ENCODE peak calls at places on chromosome 16, in six cellular contexts. I is HCT116, Y is neural progenitor cell, L is endothelial cell of umbilical vein, D is HL-60, C is colonic mucosa. P is an unnamed sample. For H3K27me3, the result is how much of the 10 kb centered on the place peaks cover.

GRCh38 chr16:14608604-14609003 is 21.5 kb downstream of the PARN start:
- DNase-seq in I (no peak), Y (no peak), L (no peak), D (no peak), C (no peak), P (no peak)

GRCh38 chr16:47316686-47317085 is 144.2 kb downstream of the ITFG1 start:
- DNase-seq in I (no peak), Y (no peak), L (no peak), D (no peak), C (no peak), P (no peak)

GRCh38 chr16:21663889-21664647 is at the start of gene OTOA:
- DNase-seq in I (no peak), Y (peak), L (no peak), D (no peak), C (no peak), P (no peak)

GRCh38 chr16:54284319-54284930 is 2.2 kb downstream of the IRX3 start:
- DNase-seq in I (no peak), Y (peak), L (no peak), D (peak), C (no peak), P (no peak)

GRCh38 chr16:20906225-20906870 is 5.8 kb downstream of the LYRM1 start:
- DNase-seq in I (no peak), Y (no peak), L (peak), D (no peak), C (no peak), P (no peak)

GRCh38 chr16:13014516-13014915 is 113.1 kb downstream of the SHISA9 start:
- DNase-seq in I (no peak), Y (peak), L (no peak), D (no peak), C (no peak), P (no peak)

GRCh38 chr16:930076-930475 is 40.7 kb downstream of the LMF1 start:
- DNase-seq in I (no peak), Y (no peak), L (no peak), D (no peak), C (no peak), P (no peak)

GRCh38 chr16:19130385-19130784 is 16.6 kb downstream of the ITPRIPL2 start:
- DNase-seq in I (no peak), Y (no peak), L (no peak), D (no peak), C (no peak), P (no peak)

GRCh38 chr16:22614271-22614947 is 103.7 kb downstream of the NPIPB5 start:
- DNase-seq in I (no peak), Y (no peak), L (no peak), D (no peak), C (peak), P (no peak)

GRCh38 chr16:85900031-85900792 is 1.2 kb downstream of the IRF8 start:
- DNase-seq in I (no peak), Y (no peak), L (no peak), D (no peak), C (peak), P (no peak)

GRCh38 chr16:2278272-2278608 is 10.3 kb upstream of the RNPS1 start:
- DNase-seq in I (no peak), Y (no peak), L (no peak), D (no peak), C (no peak), P (no peak)

GRCh38 chr16:85551319-85551978 is 61.7 kb upstream of the GSE1 start:
- DNase-seq in I (no peak), Y (no peak), L (no peak), D (no peak), C (peak), P (no peak)

GRCh38 chr16:10113248-10113647 is 69.0 kb downstream of the GRIN2A start:
- DNase-seq in I (no peak), Y (no peak), L (no peak), D (no peak), C (no peak), P (no peak)

GRCh38 chr16:19382887-19383816 is 34.5 kb upstream of the TMC5 start:
- DNase-seq in I (no peak), Y (no peak), L (no peak), D (no peak), C (no peak), P (no peak)

GRCh38 chr16:74743668-74744299 is 30.8 kb downstream of the FA2H start:
- DNase-seq in I (peak), Y (no peak), L (no peak), D (no peak), C (peak), P (no peak)

GRCh38 chr16:86011532-86011931 is 112.6 kb downstream of the IRF8 start:
- DNase-seq in I (no peak), Y (no peak), L (no peak), D (no peak), C (no peak), P (no peak)

GRCh38 chr16:66933776-66934137 is 445 bp downstream of the CIAO2B start:
- DNase-seq in I (no peak), Y (no peak), L (no peak), D (no peak), C (no peak), P (no peak)

GRCh38 chr16:88354229-88355092 is 28.3 kb upstream of the ZNF469 start:
- DNase-seq in I (no peak), Y (no peak), L (no peak), D (no peak), C (no peak), P (no peak)

GRCh38 chr16:53053967-53054669 is 673 bp upstream of the CHD9 start:
- DNase-seq in I (no peak), Y (no peak), L (no peak), D (peak), C (peak), P (no peak)

GRCh38 chr16:49369638-49370219 is 3.9 kb upstream of the C16orf78 start:
- DNase-seq in I (no peak), Y (no peak), L (no peak), D (no peak), C (no peak), P (no peak)

GRCh38 chr16:56643080-56643778 is 4.8 kb downstream of the MT1A start:
- DNase-seq in I (peak), Y (peak), L (no peak), D (peak), C (peak), P (peak)

GRCh38 chr16:89863741-89864391 is 9.5 kb upstream of the TCF25 start:
- DNase-seq in I (no peak), Y (no peak), L (peak), D (peak), C (no peak), P (peak)

GRCh38 chr16:1159325-1159972 is 6.5 kb downstream of the CACNA1H start:
- DNase-seq in I (no peak), Y (no peak), L (no peak), D (no peak), C (no peak), P (no peak)

GRCh38 chr16:2250652-2251280 is 621 bp downstream of the ECI1 start:
- DNase-seq in I (no peak), Y (no peak), L (peak), D (peak), C (peak), P (peak)

GRCh38 chr16:67163164-67163902 is 1.2 kb upstream of the HSF4 start:
- DNase-seq in I (no peak), Y (peak), L (peak), D (no peak), C (peak), P (no peak)

GRCh38 chr16:64459821-64460220 is 662.0 kb downstream of the CDH11 start:
- DNase-seq in I (no peak), Y (no peak), L (no peak), D (no peak), C (no peak), P (no peak)

DNA sequence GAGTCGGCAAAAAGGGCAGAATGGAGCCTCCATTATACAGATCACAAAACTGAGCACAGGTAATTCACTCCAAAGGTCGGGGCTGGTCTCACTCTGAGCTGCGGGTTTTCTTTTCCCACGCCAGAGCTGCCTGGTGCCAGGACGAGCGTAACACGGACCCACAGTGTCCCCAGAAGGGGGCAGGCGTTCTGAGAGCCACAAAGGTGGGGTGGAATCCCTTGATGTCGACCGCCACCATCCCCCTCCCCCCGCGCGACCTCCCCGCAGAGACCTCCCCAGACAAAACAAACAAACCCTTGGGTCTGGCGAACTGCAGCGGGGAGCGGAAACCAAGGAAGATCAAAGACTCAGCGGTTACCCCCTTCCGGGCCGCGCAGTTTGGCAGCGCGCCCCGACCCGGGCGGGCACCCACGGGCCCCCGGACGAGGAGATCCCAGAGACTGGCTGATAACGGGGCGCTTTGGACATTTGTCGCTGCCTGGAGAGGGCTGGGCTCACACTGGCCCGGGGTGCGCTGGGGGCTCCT is 793 bp upstream of the NKD1 start:
- DNase-seq in I (peak), Y (peak), L (no peak), D (peak), C (peak), P (peak)
- TF ChIP-seq CTCF in I (no peak), Y (peak), L (no peak), D (peak), C (no peak), P (peak)

DNA sequence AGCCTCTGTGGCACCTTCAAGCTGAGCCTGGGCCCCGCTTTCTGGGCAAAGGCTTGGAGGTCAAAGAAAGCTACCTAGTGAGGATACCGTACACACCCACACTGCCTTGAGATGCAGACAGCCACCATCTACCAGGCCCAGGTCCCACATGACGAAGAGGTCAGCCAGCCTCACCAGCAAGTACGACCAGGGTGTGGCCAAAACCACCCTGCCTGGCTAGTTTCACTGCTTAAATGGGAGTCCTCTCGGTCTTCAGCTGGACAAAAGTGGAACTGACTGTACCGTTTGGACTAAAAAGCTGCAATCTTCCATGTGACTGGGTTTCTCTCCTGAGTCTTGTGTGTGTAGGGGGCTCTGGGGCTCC is 21.6 kb downstream of the VASN start:
- DNase-seq in I (no peak), Y (no peak), L (no peak), D (no peak), C (no peak), P (no peak)
- H3K27ac ChIP-seq in I (no peak), Y (peak), L (no peak), D (no peak), C (no peak), P (no peak)

GRCh38 chr16:84004442-84004841 is 36.4 kb downstream of the NECAB2 start:
- DNase-seq in I (no peak), Y (no peak), L (no peak), D (no peak), C (no peak), P (no peak)
- H3K27me3 ChIP-seq in I (under half), Y (under half), L (under half), D (under half), C (under half), P (under half)

GRCh38 chr16:80971814-80972213 is 34.9 kb downstream of the CMC2 start:
- DNase-seq in I (no peak), Y (peak), L (no peak), D (no peak), C (no peak), P (no peak)

GRCh38 chr16:80966617-80967016 is 40.1 kb downstream of the CMC2 start:
- DNase-seq in I (no peak), Y (no peak), L (no peak), D (no peak), C (no peak), P (no peak)

GRCh38 chr16:80972611-80973010 is 34.1 kb downstream of the CMC2 start:
- DNase-seq in I (no peak), Y (no peak), L (peak), D (no peak), C (no peak), P (no peak)

GRCh38 chr16:80969114-80969484 is 37.6 kb downstream of the CMC2 start:
- DNase-seq in I (no peak), Y (no peak), L (no peak), D (no peak), C (no peak), P (no peak)

GRCh38 chr16:80968386-80969113 is 38.1 kb downstream of the CMC2 start:
- DNase-seq in I (no peak), Y (no peak), L (peak), D (no peak), C (no peak), P (no peak)
- TF ChIP-seq CTCF in I (no peak), Y (no peak), L (no peak), D (no peak), C (no peak), P (no peak)

DNA sequence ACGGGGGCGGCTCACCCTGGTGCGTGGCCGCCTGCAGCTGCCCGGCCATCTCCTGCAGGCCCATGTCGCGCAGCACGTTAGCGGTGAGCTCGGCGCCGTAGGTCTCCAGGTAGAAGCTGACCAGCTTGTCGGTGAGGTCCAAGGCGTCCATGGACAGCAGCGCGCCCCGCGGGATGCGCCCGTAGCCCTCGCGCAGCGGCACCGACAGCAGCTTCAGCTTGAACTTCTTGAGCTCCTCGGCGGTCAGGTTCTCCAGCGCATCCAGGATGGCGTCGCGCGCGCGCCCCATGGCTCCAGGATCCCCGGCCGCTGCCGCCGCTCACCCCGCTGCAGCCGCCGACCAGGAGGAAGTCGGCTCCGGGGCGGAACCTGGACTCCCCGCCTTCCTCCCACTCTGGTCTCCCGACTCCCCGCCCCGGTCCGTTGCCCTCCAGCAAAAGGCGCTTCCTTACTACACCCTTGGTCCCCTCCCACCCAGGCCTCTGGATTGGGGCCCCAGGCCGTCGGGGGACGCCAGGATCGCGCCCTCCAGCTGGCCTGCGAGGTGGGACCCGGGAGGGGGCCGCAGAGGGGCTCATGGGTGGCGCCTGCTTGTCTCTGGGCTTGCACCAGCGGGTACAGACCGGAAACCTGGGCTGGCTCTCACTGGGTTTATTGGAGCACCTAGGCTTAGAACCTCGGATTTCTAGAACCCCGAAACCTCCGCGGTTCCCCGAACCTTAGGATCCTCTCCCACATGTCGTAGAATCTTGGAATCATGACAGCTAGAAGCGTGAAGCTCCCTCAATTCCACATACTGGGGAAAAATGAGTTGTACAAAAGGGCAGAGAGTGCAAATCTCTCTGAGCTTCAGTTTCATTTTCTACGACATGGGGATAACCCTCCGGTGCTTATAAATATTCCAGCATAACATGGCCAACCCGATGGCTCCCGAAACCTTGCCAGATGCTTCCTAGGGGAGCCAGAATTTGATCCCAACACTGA is at the start of gene PYCARD:
- DNase-seq in I (no peak), Y (peak), L (peak), D (peak), C (peak), P (no peak)
- H3K27ac ChIP-seq in I (peak), Y (no peak), L (no peak), D (peak), C (peak), P (no peak)

GRCh38 chr16:28062261-28063046 is 1.1 kb downstream of the GSG1L start:
- DNase-seq in I (no peak), Y (no peak), L (no peak), D (no peak), C (no peak), P (no peak)

GRCh38 chr16:28063611-28064061 is at the start of gene GSG1L:
- DNase-seq in I (no peak), Y (peak), L (no peak), D (no peak), C (no peak), P (no peak)

GRCh38 chr16:28063047-28063521 is 430 bp downstream of the GSG1L start:
- DNase-seq in I (no peak), Y (peak), L (no peak), D (peak), C (no peak), P (no peak)

GRCh38 chr16:28064150-28064549 is 636 bp upstream of the GSG1L start:
- DNase-seq in I (no peak), Y (no peak), L (no peak), D (no peak), C (no peak), P (no peak)

DNA sequence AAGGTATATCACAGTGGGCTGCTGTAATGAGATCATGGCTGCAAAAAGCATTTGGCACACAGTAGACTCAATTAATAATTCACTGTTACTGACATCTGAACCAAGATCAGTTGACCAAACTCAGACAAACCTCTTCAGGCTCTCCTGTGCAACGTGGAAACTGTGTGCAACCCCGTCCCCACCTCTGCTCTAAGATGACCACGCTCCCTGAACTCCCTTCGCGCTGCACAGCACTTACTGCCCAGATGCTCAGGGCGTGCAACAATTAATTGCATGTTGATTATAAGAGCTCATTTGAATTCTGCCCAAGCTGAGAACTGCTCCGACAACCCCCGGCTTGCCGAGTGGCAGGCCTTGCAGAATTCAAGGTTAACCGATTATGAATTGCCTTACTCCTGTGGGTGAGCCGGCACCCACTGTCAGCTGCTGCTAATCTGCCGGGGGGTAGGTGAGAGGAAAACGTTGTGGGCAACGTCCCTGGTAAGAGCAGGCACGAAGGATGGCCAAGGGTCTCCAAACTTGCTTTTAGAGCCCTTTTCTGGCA is 1.3 kb upstream of the GSG1L start:
- DNase-seq in I (no peak), Y (no peak), L (no peak), D (no peak), C (no peak), P (no peak)
- H3K27me3 ChIP-seq in I (under half), Y (half or more), L (under half), D (under half), C (under half), P (under half)

GRCh38 chr16:6977291-6977690 is 355.4 kb upstream of the RBFOX1 start:
- DNase-seq in I (no peak), Y (no peak), L (no peak), D (no peak), C (no peak), P (no peak)
- TF ChIP-seq CTCF in I (no peak), Y (no peak), L (no peak), D (no peak), C (no peak), P (no peak)

GRCh38 chr16:6687593-6687992 is 645.1 kb upstream of the RBFOX1 start:
- DNase-seq in I (no peak), Y (no peak), L (no peak), D (no peak), C (no peak), P (no peak)
- H3K27ac ChIP-seq in I (no peak), Y (no peak), L (no peak), D (no peak), C (no peak), P (no peak)

GRCh38 chr16:55333690-55334089 is 9.7 kb downstream of the IRX6 start:
- DNase-seq in I (no peak), Y (no peak), L (no peak), D (peak), C (no peak), P (no peak)
- H3K27me3 ChIP-seq in I (under half), Y (half or more), L (under half), D (under half), C (under half), P (under half)

P was measured in CD4-positive, alpha-beta T cell.